ENCODE peak calls at places on chromosomes 12 and 14, in six cellular contexts. One of them, this sample, is unnamed.

GRCh38 chr14:79278798-79279644 is 932.3 kb downstream of the DIO2 start:
- DNase-seq in NCI-H524: peak
- DNase-seq in stimulated activated CD4-positive, alpha-beta T cell treated with anti-CD3 and anti-CD28 coated beads, Interleukin-2, amount 100 ng/mL, for 24 hours: peak
- DNase-seq in activated CD4-positive, CD25-positive, alpha-beta regulatory T cell treated with anti-CD3 and anti-CD28 coated beads, Interleukin-2, amount 50 U/mL, for 72 hours: no peak
- DNase-seq in SK-N-DZ: peak
- DNase-seq in NCI-H2029: peak
- DNase-seq in this sample: no peak

GRCh38 chr12:6295187-6295811 is 15.2 kb upstream of the PLEKHG6 start:
- DNase-seq in NCI-H524: no peak
- DNase-seq in stimulated activated CD4-positive, alpha-beta T cell treated with anti-CD3 and anti-CD28 coated beads, Interleukin-2, amount 100 ng/mL, for 24 hours: no peak
- DNase-seq in activated CD4-positive, CD25-positive, alpha-beta regulatory T cell treated with anti-CD3 and anti-CD28 coated beads, Interleukin-2, amount 50 U/mL, for 72 hours: no peak
- DNase-seq in SK-N-DZ: no peak
- DNase-seq in NCI-H2029: peak
- DNase-seq in this sample: peak

GRCh38 chr14:97276573-97276972 is 479.4 kb downstream of the VRK1 start:
- DNase-seq in NCI-H524: no peak
- DNase-seq in stimulated activated CD4-positive, alpha-beta T cell treated with anti-CD3 and anti-CD28 coated beads, Interleukin-2, amount 100 ng/mL, for 24 hours: no peak
- DNase-seq in activated CD4-positive, CD25-positive, alpha-beta regulatory T cell treated with anti-CD3 and anti-CD28 coated beads, Interleukin-2, amount 50 U/mL, for 72 hours: no peak
- DNase-seq in SK-N-DZ: no peak
- DNase-seq in NCI-H2029: no peak
- DNase-seq in this sample: no peak

GRCh38 chr14:93938766-93939303 is 11.7 kb downstream of the FAM181A start:
- DNase-seq in NCI-H524: no peak
- DNase-seq in stimulated activated CD4-positive, alpha-beta T cell treated with anti-CD3 and anti-CD28 coated beads, Interleukin-2, amount 100 ng/mL, for 24 hours: peak
- DNase-seq in activated CD4-positive, CD25-positive, alpha-beta regulatory T cell treated with anti-CD3 and anti-CD28 coated beads, Interleukin-2, amount 50 U/mL, for 72 hours: no peak
- DNase-seq in SK-N-DZ: no peak
- DNase-seq in NCI-H2029: no peak
- DNase-seq in this sample: no peak

GRCh38 chr14:51859136-51859535 is 1.3 kb upstream of the GNG2 start:
- DNase-seq in NCI-H524: no peak
- DNase-seq in stimulated activated CD4-positive, alpha-beta T cell treated with anti-CD3 and anti-CD28 coated beads, Interleukin-2, amount 100 ng/mL, for 24 hours: no peak
- DNase-seq in activated CD4-positive, CD25-positive, alpha-beta regulatory T cell treated with anti-CD3 and anti-CD28 coated beads, Interleukin-2, amount 50 U/mL, for 72 hours: no peak
- DNase-seq in SK-N-DZ: no peak
- DNase-seq in NCI-H2029: no peak
- DNase-seq in this sample: no peak

GRCh38 chr12:51848843-51849735 is 571 bp upstream of the FIGNL2 start:
- DNase-seq in NCI-H524: no peak
- DNase-seq in stimulated activated CD4-positive, alpha-beta T cell treated with anti-CD3 and anti-CD28 coated beads, Interleukin-2, amount 100 ng/mL, for 24 hours: no peak
- DNase-seq in activated CD4-positive, CD25-positive, alpha-beta regulatory T cell treated with anti-CD3 and anti-CD28 coated beads, Interleukin-2, amount 50 U/mL, for 72 hours: no peak
- DNase-seq in SK-N-DZ: peak
- DNase-seq in NCI-H2029: no peak
- DNase-seq in this sample: no peak

GRCh38 chr14:71646518-71646917 is 285.7 kb upstream of the RGS6 start:
- DNase-seq in NCI-H524: no peak
- DNase-seq in stimulated activated CD4-positive, alpha-beta T cell treated with anti-CD3 and anti-CD28 coated beads, Interleukin-2, amount 100 ng/mL, for 24 hours: no peak
- DNase-seq in activated CD4-positive, CD25-positive, alpha-beta regulatory T cell treated with anti-CD3 and anti-CD28 coated beads, Interleukin-2, amount 50 U/mL, for 72 hours: no peak
- DNase-seq in SK-N-DZ: no peak
- DNase-seq in NCI-H2029: no peak
- DNase-seq in this sample: no peak

GRCh38 chr14:34981743-34982420 is 910 bp upstream of the SRP54 start:
- DNase-seq in NCI-H524: peak
- DNase-seq in stimulated activated CD4-positive, alpha-beta T cell treated with anti-CD3 and anti-CD28 coated beads, Interleukin-2, amount 100 ng/mL, for 24 hours: peak
- DNase-seq in activated CD4-positive, CD25-positive, alpha-beta regulatory T cell treated with anti-CD3 and anti-CD28 coated beads, Interleukin-2, amount 50 U/mL, for 72 hours: peak
- DNase-seq in SK-N-DZ: peak
- DNase-seq in NCI-H2029: no peak
- DNase-seq in this sample: no peak

GRCh38 chr14:27890259-27890658 is 876.3 kb upstream of the FOXG1 start:
- DNase-seq in NCI-H524: no peak
- DNase-seq in stimulated activated CD4-positive, alpha-beta T cell treated with anti-CD3 and anti-CD28 coated beads, Interleukin-2, amount 100 ng/mL, for 24 hours: no peak
- DNase-seq in activated CD4-positive, CD25-positive, alpha-beta regulatory T cell treated with anti-CD3 and anti-CD28 coated beads, Interleukin-2, amount 50 U/mL, for 72 hours: no peak
- DNase-seq in SK-N-DZ: no peak
- DNase-seq in NCI-H2029: no peak
- DNase-seq in this sample: no peak

GRCh38 chr12:32252199-32253073 is 145.8 kb downstream of the BICD1 start:
- DNase-seq in NCI-H524: peak
- DNase-seq in stimulated activated CD4-positive, alpha-beta T cell treated with anti-CD3 and anti-CD28 coated beads, Interleukin-2, amount 100 ng/mL, for 24 hours: no peak
- DNase-seq in activated CD4-positive, CD25-positive, alpha-beta regulatory T cell treated with anti-CD3 and anti-CD28 coated beads, Interleukin-2, amount 50 U/mL, for 72 hours: no peak
- DNase-seq in SK-N-DZ: peak
- DNase-seq in NCI-H2029: no peak
- DNase-seq in this sample: no peak

GRCh38 chr12:130838951-130839769 is at the start of gene STX2:
- DNase-seq in NCI-H524: peak
- DNase-seq in stimulated activated CD4-positive, alpha-beta T cell treated with anti-CD3 and anti-CD28 coated beads, Interleukin-2, amount 100 ng/mL, for 24 hours: peak
- DNase-seq in activated CD4-positive, CD25-positive, alpha-beta regulatory T cell treated with anti-CD3 and anti-CD28 coated beads, Interleukin-2, amount 50 U/mL, for 72 hours: peak
- DNase-seq in SK-N-DZ: peak
- DNase-seq in NCI-H2029: peak
- DNase-seq in this sample: peak

GRCh38 chr12:1635656-1636055 is 6.6 kb downstream of the WNT5B start:
- DNase-seq in NCI-H524: no peak
- DNase-seq in stimulated activated CD4-positive, alpha-beta T cell treated with anti-CD3 and anti-CD28 coated beads, Interleukin-2, amount 100 ng/mL, for 24 hours: no peak
- DNase-seq in activated CD4-positive, CD25-positive, alpha-beta regulatory T cell treated with anti-CD3 and anti-CD28 coated beads, Interleukin-2, amount 50 U/mL, for 72 hours: no peak
- DNase-seq in SK-N-DZ: no peak
- DNase-seq in NCI-H2029: no peak
- DNase-seq in this sample: no peak

GRCh38 chr14:76551116-76551515 is 175.2 kb downstream of the ESRRB start:
- DNase-seq in NCI-H524: no peak
- DNase-seq in stimulated activated CD4-positive, alpha-beta T cell treated with anti-CD3 and anti-CD28 coated beads, Interleukin-2, amount 100 ng/mL, for 24 hours: no peak
- DNase-seq in activated CD4-positive, CD25-positive, alpha-beta regulatory T cell treated with anti-CD3 and anti-CD28 coated beads, Interleukin-2, amount 50 U/mL, for 72 hours: no peak
- DNase-seq in SK-N-DZ: no peak
- DNase-seq in NCI-H2029: no peak
- DNase-seq in this sample: no peak

GRCh38 chr12:7433276-7433822 is 10.6 kb downstream of the CD163L1 start:
- DNase-seq in NCI-H524: no peak
- DNase-seq in stimulated activated CD4-positive, alpha-beta T cell treated with anti-CD3 and anti-CD28 coated beads, Interleukin-2, amount 100 ng/mL, for 24 hours: no peak
- DNase-seq in activated CD4-positive, CD25-positive, alpha-beta regulatory T cell treated with anti-CD3 and anti-CD28 coated beads, Interleukin-2, amount 50 U/mL, for 72 hours: no peak
- DNase-seq in SK-N-DZ: no peak
- DNase-seq in NCI-H2029: no peak
- DNase-seq in this sample: no peak

GRCh38 chr12:3520168-3520567 is 29.2 kb downstream of the PRMT8 start:
- DNase-seq in NCI-H524: peak
- DNase-seq in stimulated activated CD4-positive, alpha-beta T cell treated with anti-CD3 and anti-CD28 coated beads, Interleukin-2, amount 100 ng/mL, for 24 hours: no peak
- DNase-seq in activated CD4-positive, CD25-positive, alpha-beta regulatory T cell treated with anti-CD3 and anti-CD28 coated beads, Interleukin-2, amount 50 U/mL, for 72 hours: no peak
- DNase-seq in SK-N-DZ: no peak
- DNase-seq in NCI-H2029: peak
- DNase-seq in this sample: no peak

GRCh38 chr12:100899301-100899700 is 104.7 kb downstream of the ANO4 start:
- DNase-seq in NCI-H524: peak
- DNase-seq in stimulated activated CD4-positive, alpha-beta T cell treated with anti-CD3 and anti-CD28 coated beads, Interleukin-2, amount 100 ng/mL, for 24 hours: no peak
- DNase-seq in activated CD4-positive, CD25-positive, alpha-beta regulatory T cell treated with anti-CD3 and anti-CD28 coated beads, Interleukin-2, amount 50 U/mL, for 72 hours: no peak
- DNase-seq in SK-N-DZ: no peak
- DNase-seq in NCI-H2029: no peak
- DNase-seq in this sample: no peak

GRCh38 chr12:4859478-4860210 is 50.1 kb upstream of the KCNA1 start:
- DNase-seq in NCI-H524: no peak
- DNase-seq in stimulated activated CD4-positive, alpha-beta T cell treated with anti-CD3 and anti-CD28 coated beads, Interleukin-2, amount 100 ng/mL, for 24 hours: no peak
- DNase-seq in activated CD4-positive, CD25-positive, alpha-beta regulatory T cell treated with anti-CD3 and anti-CD28 coated beads, Interleukin-2, amount 50 U/mL, for 72 hours: no peak
- DNase-seq in SK-N-DZ: no peak
- DNase-seq in NCI-H2029: no peak
- DNase-seq in this sample: no peak

GRCh38 chr12:111022386-111022785 is 102.0 kb upstream of the MYL2 start:
- DNase-seq in NCI-H524: peak
- DNase-seq in stimulated activated CD4-positive, alpha-beta T cell treated with anti-CD3 and anti-CD28 coated beads, Interleukin-2, amount 100 ng/mL, for 24 hours: no peak
- DNase-seq in activated CD4-positive, CD25-positive, alpha-beta regulatory T cell treated with anti-CD3 and anti-CD28 coated beads, Interleukin-2, amount 50 U/mL, for 72 hours: no peak
- DNase-seq in SK-N-DZ: no peak
- DNase-seq in NCI-H2029: no peak
- DNase-seq in this sample: no peak

GRCh38 chr12:102824218-102824835 is 92.7 kb downstream of the PAH start:
- DNase-seq in NCI-H524: no peak
- DNase-seq in stimulated activated CD4-positive, alpha-beta T cell treated with anti-CD3 and anti-CD28 coated beads, Interleukin-2, amount 100 ng/mL, for 24 hours: peak
- DNase-seq in activated CD4-positive, CD25-positive, alpha-beta regulatory T cell treated with anti-CD3 and anti-CD28 coated beads, Interleukin-2, amount 50 U/mL, for 72 hours: no peak
- DNase-seq in SK-N-DZ: peak
- DNase-seq in NCI-H2029: no peak
- DNase-seq in this sample: no peak

GRCh38 chr14:103514596-103515421 is 7.8 kb downstream of the CKB start:
- DNase-seq in NCI-H524: no peak
- DNase-seq in stimulated activated CD4-positive, alpha-beta T cell treated with anti-CD3 and anti-CD28 coated beads, Interleukin-2, amount 100 ng/mL, for 24 hours: no peak
- DNase-seq in activated CD4-positive, CD25-positive, alpha-beta regulatory T cell treated with anti-CD3 and anti-CD28 coated beads, Interleukin-2, amount 50 U/mL, for 72 hours: peak
- DNase-seq in SK-N-DZ: no peak
- DNase-seq in NCI-H2029: no peak
- DNase-seq in this sample: no peak

GRCh38 chr14:90116444-90116843 is 54.6 kb downstream of the KCNK13 start:
- DNase-seq in NCI-H524: no peak
- DNase-seq in stimulated activated CD4-positive, alpha-beta T cell treated with anti-CD3 and anti-CD28 coated beads, Interleukin-2, amount 100 ng/mL, for 24 hours: no peak
- DNase-seq in activated CD4-positive, CD25-positive, alpha-beta regulatory T cell treated with anti-CD3 and anti-CD28 coated beads, Interleukin-2, amount 50 U/mL, for 72 hours: no peak
- DNase-seq in SK-N-DZ: no peak
- DNase-seq in NCI-H2029: no peak
- DNase-seq in this sample: no peak

GRCh38 chr14:105411017-105411941 is 8.3 kb upstream of the MTA1 start:
- DNase-seq in NCI-H524: peak
- DNase-seq in stimulated activated CD4-positive, alpha-beta T cell treated with anti-CD3 and anti-CD28 coated beads, Interleukin-2, amount 100 ng/mL, for 24 hours: peak
- DNase-seq in activated CD4-positive, CD25-positive, alpha-beta regulatory T cell treated with anti-CD3 and anti-CD28 coated beads, Interleukin-2, amount 50 U/mL, for 72 hours: no peak
- DNase-seq in SK-N-DZ: no peak
- DNase-seq in NCI-H2029: no peak
- DNase-seq in this sample: peak

GRCh38 chr14:77076118-77076631 is 21.9 kb upstream of the CIPC start:
- DNase-seq in NCI-H524: no peak
- DNase-seq in stimulated activated CD4-positive, alpha-beta T cell treated with anti-CD3 and anti-CD28 coated beads, Interleukin-2, amount 100 ng/mL, for 24 hours: no peak
- DNase-seq in activated CD4-positive, CD25-positive, alpha-beta regulatory T cell treated with anti-CD3 and anti-CD28 coated beads, Interleukin-2, amount 50 U/mL, for 72 hours: no peak
- DNase-seq in SK-N-DZ: peak
- DNase-seq in NCI-H2029: no peak
- DNase-seq in this sample: no peak

GRCh38 chr12:25089738-25090137 is 105.2 kb downstream of the DNAI7 start:
- DNase-seq in NCI-H524: no peak
- DNase-seq in stimulated activated CD4-positive, alpha-beta T cell treated with anti-CD3 and anti-CD28 coated beads, Interleukin-2, amount 100 ng/mL, for 24 hours: no peak
- DNase-seq in activated CD4-positive, CD25-positive, alpha-beta regulatory T cell treated with anti-CD3 and anti-CD28 coated beads, Interleukin-2, amount 50 U/mL, for 72 hours: no peak
- DNase-seq in SK-N-DZ: no peak
- DNase-seq in NCI-H2029: peak
- DNase-seq in this sample: no peak

GRCh38 chr12:12498210-12498609 is 64.5 kb downstream of the DUSP16 start:
- DNase-seq in NCI-H524: no peak
- DNase-seq in stimulated activated CD4-positive, alpha-beta T cell treated with anti-CD3 and anti-CD28 coated beads, Interleukin-2, amount 100 ng/mL, for 24 hours: no peak
- DNase-seq in activated CD4-positive, CD25-positive, alpha-beta regulatory T cell treated with anti-CD3 and anti-CD28 coated beads, Interleukin-2, amount 50 U/mL, for 72 hours: no peak
- DNase-seq in SK-N-DZ: no peak
- DNase-seq in NCI-H2029: no peak
- DNase-seq in this sample: no peak

GRCh38 chr12:24360057-24360456 is 410.6 kb upstream of the SOX5 start:
- DNase-seq in NCI-H524: no peak
- DNase-seq in stimulated activated CD4-positive, alpha-beta T cell treated with anti-CD3 and anti-CD28 coated beads, Interleukin-2, amount 100 ng/mL, for 24 hours: no peak
- DNase-seq in activated CD4-positive, CD25-positive, alpha-beta regulatory T cell treated with anti-CD3 and anti-CD28 coated beads, Interleukin-2, amount 50 U/mL, for 72 hours: no peak
- DNase-seq in SK-N-DZ: no peak
- DNase-seq in NCI-H2029: peak
- DNase-seq in this sample: no peak

GRCh38 chr12:96578526-96579125 is 89.2 kb downstream of the CFAP54 start:
- DNase-seq in NCI-H524: peak
- DNase-seq in stimulated activated CD4-positive, alpha-beta T cell treated with anti-CD3 and anti-CD28 coated beads, Interleukin-2, amount 100 ng/mL, for 24 hours: no peak
- DNase-seq in activated CD4-positive, CD25-positive, alpha-beta regulatory T cell treated with anti-CD3 and anti-CD28 coated beads, Interleukin-2, amount 50 U/mL, for 72 hours: no peak
- DNase-seq in SK-N-DZ: peak
- DNase-seq in NCI-H2029: peak
- DNase-seq in this sample: no peak

GRCh38 chr12:43789941-43790340 is 16.2 kb downstream of the TWF1 start:
- DNase-seq in NCI-H524: no peak
- DNase-seq in stimulated activated CD4-positive, alpha-beta T cell treated with anti-CD3 and anti-CD28 coated beads, Interleukin-2, amount 100 ng/mL, for 24 hours: no peak
- DNase-seq in activated CD4-positive, CD25-positive, alpha-beta regulatory T cell treated with anti-CD3 and anti-CD28 coated beads, Interleukin-2, amount 50 U/mL, for 72 hours: no peak
- DNase-seq in SK-N-DZ: no peak
- DNase-seq in NCI-H2029: peak
- DNase-seq in this sample: no peak

This sample was measured in CD14-positive monocyte.